ENCODE peak calls at places on chromosome 7, in five cellular contexts. G is nephron progenitor cell, O is Ammon's horn, T is GDM1, N is kidney epithelial cell. F is an unnamed sample.

GRCh38 chr7:13990319-13990983 is 985 bp upstream of the ETV1 start:
- DNase-seq in G (peak), O (peak), T (no peak), N (no peak), F (peak)

GRCh38 chr7:158587425-158588084 is at the start of gene PTPRN2:
- DNase-seq in G (peak), O (peak), T (no peak), N (no peak), F (peak)

GRCh38 chr7:20219062-20219445 is 1.9 kb upstream of the MACC1 start:
- DNase-seq in G (no peak), O (no peak), T (no peak), N (no peak), F (no peak)

GRCh38 chr7:102439963-102440795 is 6.8 kb downstream of the ORAI2 start:
- DNase-seq in G (no peak), O (no peak), T (no peak), N (peak), F (no peak)

GRCh38 chr7:32428546-32428945 is 61.6 kb downstream of the LSM5 start:
- DNase-seq in G (no peak), O (no peak), T (no peak), N (no peak), F (no peak)

GRCh38 chr7:41656357-41656756 is 46.5 kb downstream of the INHBA start:
- DNase-seq in G (no peak), O (no peak), T (peak), N (no peak), F (no peak)

GRCh38 chr7:132492841-132493445 is 83.3 kb downstream of the PLXNA4 start:
- DNase-seq in G (no peak), O (no peak), T (no peak), N (no peak), F (no peak)

GRCh38 chr7:115356139-115356746 is 434.3 kb downstream of the MDFIC start:
- DNase-seq in G (no peak), O (no peak), T (no peak), N (no peak), F (peak)

GRCh38 chr7:150722403-150723065 is 6.1 kb downstream of the GIMAP1 start:
- DNase-seq in G (no peak), O (no peak), T (no peak), N (no peak), F (peak)

GRCh38 chr7:1513657-1514095 is 9.5 kb upstream of the INTS1 start:
- DNase-seq in G (no peak), O (no peak), T (no peak), N (no peak), F (no peak)

GRCh38 chr7:66739477-66739876 is 1.1 kb upstream of the RABGEF1 start:
- DNase-seq in G (no peak), O (no peak), T (no peak), N (no peak), F (no peak)

GRCh38 chr7:11163220-11163619 is 189.5 kb downstream of the PHF14 start:
- DNase-seq in G (no peak), O (no peak), T (no peak), N (no peak), F (no peak)

GRCh38 chr7:1562126-1562525 is 6.1 kb upstream of the TMEM184A start:
- DNase-seq in G (no peak), O (no peak), T (no peak), N (no peak), F (no peak)

GRCh38 chr7:69599211-69599878 is 1.1 kb downstream of the AUTS2 start:
- DNase-seq in G (peak), O (peak), T (no peak), N (no peak), F (peak)

GRCh38 chr7:134701272-134701671 is 54.6 kb downstream of the BPGM start:
- DNase-seq in G (no peak), O (no peak), T (peak), N (no peak), F (peak)

GRCh38 chr7:35565927-35566326 is 129.0 kb downstream of the HERPUD2 start:
- DNase-seq in G (no peak), O (no peak), T (no peak), N (no peak), F (no peak)

GRCh38 chr7:73423519-73424485 is 9.8 kb upstream of the FZD9 start:
- DNase-seq in G (peak), O (peak), T (no peak), N (no peak), F (peak)

GRCh38 chr7:136105191-136105590 is 128.0 kb upstream of the MTPN start:
- DNase-seq in G (no peak), O (no peak), T (no peak), N (no peak), F (no peak)

GRCh38 chr7:139095194-139095659 is 14.3 kb downstream of the ZC3HAV1 start:
- DNase-seq in G (no peak), O (no peak), T (peak), N (no peak), F (no peak)

GRCh38 chr7:152588350-152588749 is 87.6 kb downstream of the XRCC2 start:
- DNase-seq in G (no peak), O (no peak), T (no peak), N (peak), F (no peak)

GRCh38 chr7:56097700-56098099 is 4.9 kb upstream of the PHKG1 start:
- DNase-seq in G (no peak), O (no peak), T (no peak), N (no peak), F (no peak)

F was measured in globus pallidus.